ENCODE peak calls at places on chromosomes 2 and 18, in ten cellular contexts. S, G, O, R, W, T, L, Q, C and U are unnamed samples.

GRCh38 chr2:36456227-36456788 is 100.7 kb downstream of the CRIM1 start:
- DNase-seq in S (no peak), G (peak; percentile 79), O (peak; percentile 28), R (no peak), W (peak; percentile 66), T (no peak), L (no peak), Q (peak; percentile 68), C (no peak), U (no peak)

GRCh38 chr2:230575640-230576324 is 136.9 kb upstream of the CAB39 start:
- DNase-seq in S (peak; percentile 26), G (no peak), O (no peak), R (no peak), W (no peak), T (no peak), L (no peak), Q (no peak), C (no peak), U (no peak)

GRCh38 chr2:55771612-55772011 is 78.0 kb upstream of the PNPT1 start:
- DNase-seq in S (no peak), G (peak; percentile 58), O (peak; percentile 36), R (peak; percentile 71), W (no peak), T (peak; percentile 25), L (no peak), Q (no peak), C (no peak), U (peak; percentile 48)

GRCh38 chr18:48193521-48194251 is 215.5 kb downstream of the ZBTB7C start:
- DNase-seq in S (no peak), G (no peak), O (no peak), R (no peak), W (no peak), T (no peak), L (no peak), Q (peak; percentile 59), C (no peak), U (no peak)

GRCh38 chr18:61551586-61551985 is 218.4 kb downstream of the CDH20 start:
- DNase-seq in S (no peak), G (peak; percentile 88), O (peak; percentile 76), R (peak; percentile 82), W (no peak), T (peak; percentile 61), L (peak; percentile 69), Q (no peak), C (no peak), U (peak; percentile 94)

GRCh38 chr2:165745916-165746315 is 48.1 kb downstream of the GALNT3 start:
- DNase-seq in S (no peak), G (peak; percentile 43), O (no peak), R (peak; percentile 37), W (no peak), T (no peak), L (no peak), Q (no peak), C (no peak), U (peak; percentile 0)

GRCh38 chr18:54845788-54846187 is 17.5 kb downstream of the RAB27B start:
- DNase-seq in S (no peak), G (peak; percentile 87), O (peak; percentile 13), R (peak; percentile 30), W (no peak), T (no peak), L (no peak), Q (no peak), C (no peak), U (no peak)

GRCh38 chr2:227748079-227748478 is 2.4 kb downstream of the SCYGR8 start:
- DNase-seq in S (no peak), G (no peak), O (no peak), R (peak; percentile 37), W (no peak), T (no peak), L (peak; percentile 36), Q (no peak), C (no peak), U (no peak)

GRCh38 chr2:134774786-134775641 is 56.2 kb upstream of the TMEM163 start:
- DNase-seq in S (no peak), G (no peak), O (no peak), R (peak; percentile 80), W (no peak), T (no peak), L (peak; percentile 36), Q (no peak), C (no peak), U (peak; percentile 57)

GRCh38 chr18:77063256-77063655 is 69.3 kb downstream of the MBP start:
- DNase-seq in S (peak; percentile 68), G (peak; percentile 94), O (no peak), R (peak; percentile 69), W (no peak), T (no peak), L (peak; percentile 35), Q (peak; percentile 74), C (peak; percentile 28), U (no peak)

GRCh38 chr2:205766765-205767359 is 84.6 kb downstream of the NRP2 start:
- DNase-seq in S (peak; percentile 22), G (peak; percentile 63), O (peak; percentile 50), R (peak; percentile 73), W (no peak), T (peak; percentile 48), L (peak; percentile 62), Q (peak; percentile 65), C (no peak), U (peak; percentile 84)